ENCODE peak calls at places on chromosomes 11 and 22, in four cellular contexts. T is A549, H is SJSA1, J is GM23338. W is an unnamed sample. For H3K4me1, the result is how much of the 10 kb centered on the place peaks cover.

GRCh38 chr22:36366291-36366708 is 21.5 kb downstream of the MYH9 start:
- DNase-seq in T (no peak), H (no peak), J (no peak), W (no peak)

GRCh38 chr11:9146477-9146876 is 55.1 kb upstream of the SCUBE2 start:
- DNase-seq in T (no peak), H (no peak), J (no peak), W (no peak)

GRCh38 chr11:60756307-60757032 is at the start of gene MS4A15:
- DNase-seq in T (peak), H (no peak), J (peak), W (no peak)

GRCh38 chr22:45977003-45977395 is at the start of gene WNT7B:
- DNase-seq in T (peak), H (no peak), J (peak), W (peak)

GRCh38 chr22:25484498-25484897 is 80.0 kb upstream of the GRK3 start:
- DNase-seq in T (no peak), H (no peak), J (no peak), W (no peak)

GRCh38 chr22:38124236-38124974 is 13.9 kb upstream of the BAIAP2L2 start:
- DNase-seq in T (no peak), H (no peak), J (peak), W (no peak)

GRCh38 chr22:31089101-31090100 is 8.3 kb downstream of the SMTN start:
- DNase-seq in T (peak), H (peak), J (peak), W (peak)

GRCh38 chr22:45429424-45429823 is 15.9 kb downstream of the RIBC2 start:
- DNase-seq in T (no peak), H (no peak), J (no peak), W (no peak)

GRCh38 chr11:41499429-41499828 is 40.0 kb upstream of the LRRC4C start:
- DNase-seq in T (no peak), H (no peak), J (peak), W (no peak)

GRCh38 chr22:48925450-48925849 is 902.2 kb downstream of the BRD1 start:
- DNase-seq in T (no peak), H (no peak), J (no peak), W (no peak)

GRCh38 chr11:6647282-6647679 is 8.3 kb downstream of the DCHS1 start:
- DNase-seq in T (no peak), H (no peak), J (peak), W (no peak)

GRCh38 chr11:100810146-100810545 is 123.1 kb downstream of the ARHGAP42 start:
- DNase-seq in T (no peak), H (no peak), J (no peak), W (no peak)

GRCh38 chr11:79119491-79120284 is 321.1 kb downstream of the TENM4 start:
- DNase-seq in T (no peak), H (no peak), J (no peak), W (no peak)

GRCh38 chr11:96228472-96228871 is 114.5 kb downstream of the MAML2 start:
- DNase-seq in T (peak), H (peak), J (no peak), W (no peak)

GRCh38 chr11:93747122-93747521 is 5.7 kb downstream of the C11orf54 start:
- DNase-seq in T (no peak), H (no peak), J (no peak), W (no peak)

GRCh38 chr11:122758974-122759373 is 79.3 kb upstream of the CRTAM start:
- DNase-seq in T (no peak), H (no peak), J (no peak), W (no peak)

GRCh38 chr22:22397292-22397870 is 111.2 kb downstream of the ZNF280B start:
- DNase-seq in T (peak), H (peak), J (peak), W (no peak)

GRCh38 chr22:48979482-48979881 is 848.2 kb downstream of the BRD1 start:
- DNase-seq in T (peak), H (no peak), J (no peak), W (no peak)

GRCh38 chr11:111299111-111300026 is 1.0 kb downstream of the POU2AF3 start:
- DNase-seq in T (peak), H (peak), J (peak), W (no peak)

GRCh38 chr11:2194877-2195755 is 23.5 kb upstream of the TH start:
- DNase-seq in T (peak), H (peak), J (peak), W (peak)

GRCh38 chr11:70783821-70784220 is 385.5 kb downstream of the CTTN start:
- DNase-seq in T (no peak), H (no peak), J (no peak), W (no peak)

GRCh38 chr11:17978553-17979287 is 34.1 kb downstream of the SERGEF start:
- DNase-seq in T (peak), H (peak), J (peak), W (no peak)

GRCh38 chr11:5605849-5606248 is 9.4 kb downstream of the TRIM6 start:
- DNase-seq in T (no peak), H (peak), J (no peak), W (no peak)

GRCh38 chr11:9385288-9385902 is 943 bp downstream of the IPO7 start:
- DNase-seq in T (peak), H (no peak), J (no peak), W (no peak)

GRCh38 chr11:64296830-64297721 is 3.1 kb upstream of the CATSPERZ start:
- DNase-seq in T (no peak), H (no peak), J (peak), W (no peak)

GRCh38 chr11:64298966-64299846 is 952 bp upstream of the CATSPERZ start:
- DNase-seq in T (no peak), H (no peak), J (peak), W (no peak)

GRCh38 chr11:64303109-64304031 is 2.0 kb upstream of the ESRRA start:
- DNase-seq in T (no peak), H (no peak), J (no peak), W (no peak)

GRCh38 chr11:64297722-64298358 is 2.3 kb upstream of the CATSPERZ start:
- DNase-seq in T (no peak), H (no peak), J (peak), W (no peak)

DNA sequence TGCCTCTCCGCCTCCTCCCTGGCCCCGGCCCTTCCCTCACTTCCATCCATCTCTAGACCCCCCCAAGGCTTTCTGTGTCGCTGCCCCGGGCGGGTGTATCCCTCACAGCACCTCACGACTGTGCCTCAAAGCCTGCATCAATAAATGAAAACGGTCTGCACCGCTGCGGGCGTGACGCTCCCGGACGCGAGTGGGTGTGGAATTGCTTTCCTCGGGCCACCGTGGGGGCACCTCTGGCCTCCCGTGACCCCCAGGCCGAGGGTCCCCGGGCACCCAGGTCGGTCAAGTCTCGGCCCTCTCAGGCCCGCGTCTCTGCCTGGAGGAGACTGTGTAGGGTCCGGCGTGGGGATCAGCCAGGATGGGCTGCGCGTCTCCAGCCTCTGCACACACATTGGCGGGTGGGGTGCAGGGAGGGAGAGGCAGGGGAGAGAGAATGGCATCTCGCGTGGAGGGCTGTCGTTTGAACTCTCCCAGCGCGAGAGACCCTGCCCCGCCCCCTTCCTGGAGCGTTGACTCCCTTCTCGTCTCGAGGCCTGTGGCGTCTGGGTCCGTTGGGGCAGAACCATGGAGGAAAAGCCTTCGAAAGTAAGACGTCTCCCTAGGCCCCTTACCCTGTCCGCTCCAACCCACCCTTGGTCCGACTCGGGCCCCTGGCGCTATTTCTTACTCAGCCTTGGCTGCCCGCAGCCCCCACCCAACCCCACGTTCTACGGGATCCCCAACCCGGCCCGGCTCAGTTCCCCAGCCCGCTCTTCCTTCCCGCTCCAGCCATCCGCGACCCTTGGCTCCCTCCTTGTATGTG is at the start of gene CATSPERZ:
- DNase-seq in T (no peak), H (no peak), J (peak), W (peak)
- H3K27ac ChIP-seq in T (peak), H (no peak), J (no peak), W (no peak)

GRCh38 chr11:3955299-3955665 is 99.8 kb downstream of the STIM1 start:
- DNase-seq in T (no peak), H (no peak), J (no peak), W (no peak)
- H3K4me1 ChIP-seq in T (under half), H (under half), J (under half), W (half or more)

DNA sequence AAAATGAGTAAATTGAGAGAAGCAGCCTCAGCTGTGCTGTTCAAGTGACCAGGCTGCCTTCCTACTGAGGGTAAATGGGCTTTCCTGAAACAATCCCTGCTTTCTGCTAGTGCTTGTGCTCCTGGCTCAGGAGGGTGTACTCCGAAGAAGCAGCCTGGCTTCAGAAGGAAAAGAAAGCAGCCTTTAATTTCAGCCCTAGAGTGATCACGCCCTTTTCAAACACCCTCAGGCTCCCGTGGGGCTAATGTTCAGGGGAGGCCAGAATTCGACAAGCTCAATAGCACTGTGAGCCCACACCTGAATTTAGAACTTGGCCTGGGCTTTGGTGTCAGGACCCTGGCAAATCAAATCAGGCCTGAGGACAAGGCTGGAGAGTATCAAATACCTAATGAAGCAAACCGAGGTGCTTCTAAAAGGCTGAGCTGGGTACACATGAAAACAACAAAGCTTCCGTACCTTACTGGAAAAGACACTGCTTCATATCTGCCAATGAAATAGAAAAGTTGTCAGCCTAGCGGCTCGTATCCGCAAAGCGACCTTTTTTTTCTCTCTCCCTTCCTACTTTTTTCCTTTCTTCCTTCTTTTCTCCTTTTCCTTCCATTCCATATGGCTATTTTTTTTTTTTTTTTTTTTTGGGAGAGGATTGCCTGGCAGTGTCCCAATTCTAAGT is 387.8 kb downstream of the SOX6 start:
- DNase-seq in T (no peak), H (no peak), J (peak), W (no peak)
- H3K4me3 ChIP-seq in T (no peak), H (no peak), J (no peak), W (no peak)

GRCh38 chr11:125448136-125448535 is 47.9 kb downstream of the FEZ1 start:
- DNase-seq in T (no peak), H (no peak), J (no peak), W (no peak)
- H3K27ac ChIP-seq in T (no peak), H (no peak), J (no peak), W (no peak)

GRCh38 chr11:118882489-118882888 is 1.2 kb upstream of the CXCR5 start:
- DNase-seq in T (no peak), H (no peak), J (no peak), W (no peak)
- H3K4me1 ChIP-seq in T (under half), H (under half), J (under half), W (half or more)

GRCh38 chr11:117826360-117826635 is 1.8 kb upstream of the FXYD2 start:
- DNase-seq in T (no peak), H (no peak), J (no peak), W (no peak)
- H3K4me3 ChIP-seq in T (no peak), H (no peak), J (no peak), W (no peak)

GRCh38 chr11:14813506-14813905 is 78.5 kb downstream of the CYP2R1 start:
- DNase-seq in T (no peak), H (no peak), J (no peak), W (no peak)
- H3K27ac ChIP-seq in T (no peak), H (no peak), J (no peak), W (no peak)

GRCh38 chr11:65887723-65888162 is 528 bp downstream of the FIBP start:
- DNase-seq in T (peak), H (no peak), J (no peak), W (no peak)
- H3K4me1 ChIP-seq in T (under half), H (half or more), J (under half), W (half or more)

GRCh38 chr22:19973551-19974183 is 32.0 kb upstream of the TXNRD2 start:
- DNase-seq in T (no peak), H (no peak), J (no peak), W (no peak)

GRCh38 chr22:19976671-19977070 is 35.1 kb upstream of the TXNRD2 start:
- DNase-seq in T (no peak), H (no peak), J (no peak), W (no peak)

GRCh38 chr22:19975707-19976035 is 34.1 kb upstream of the TXNRD2 start:
- DNase-seq in T (no peak), H (no peak), J (no peak), W (no peak)

GRCh38 chr22:19974233-19974861 is 32.7 kb upstream of the TXNRD2 start:
- DNase-seq in T (peak), H (peak), J (peak), W (no peak)

DNA sequence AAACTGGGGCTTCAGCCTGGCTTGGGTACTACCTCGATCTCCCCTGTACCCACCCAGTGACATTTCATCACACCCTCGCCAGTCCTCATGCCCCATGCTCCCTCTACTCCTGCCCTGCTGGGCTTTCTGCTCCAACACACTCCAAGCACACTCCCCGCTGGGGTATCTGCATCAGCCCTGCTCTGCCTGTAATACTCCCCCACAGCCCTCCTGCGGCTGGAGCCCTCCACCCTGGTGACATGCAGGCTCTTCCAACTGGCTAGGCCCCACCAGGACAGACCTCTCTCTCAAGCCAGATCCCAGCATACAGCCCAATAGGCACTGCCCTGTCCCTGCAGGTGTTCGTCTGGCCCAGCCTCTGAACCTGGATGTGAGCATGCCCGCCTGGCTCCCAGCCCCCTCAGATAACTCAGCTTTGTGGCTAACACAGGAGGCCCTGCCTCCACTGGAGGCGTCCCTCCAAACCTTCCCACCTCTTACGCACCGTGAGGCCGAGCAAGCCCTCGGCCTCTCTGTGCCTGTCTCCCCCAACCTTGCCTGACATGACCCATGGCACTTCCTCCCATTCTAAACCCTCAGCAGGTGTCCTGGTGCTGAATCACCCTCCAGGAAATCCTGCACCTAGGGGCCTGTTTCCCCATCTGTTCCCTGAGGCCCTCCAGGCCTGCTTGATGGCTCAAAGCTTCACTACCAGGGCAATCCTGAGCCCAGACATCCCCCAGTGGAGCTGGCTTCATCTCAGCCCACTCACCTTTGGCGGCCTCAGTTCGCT is 33.5 kb upstream of the TXNRD2 start:
- DNase-seq in T (no peak), H (no peak), J (peak), W (no peak)
- H3K4me3 ChIP-seq in T (no peak), H (no peak), J (no peak), W (no peak)